ENCODE peak calls at places on chromosomes 4 and X, in four cellular contexts. D is dorsolateral prefrontal cortex, O is GM23338, C is astrocyte of the spinal cord. Q is an unnamed sample.

GRCh38 chr4:110196206-110196870 is 2.1 kb downstream of the ELOVL6 start:
- DNase-seq in D (peak), O (peak), C (peak), Q (peak)

GRCh38 chr4:151147000-151147399 is 47.6 kb downstream of the RPS3A start:
- DNase-seq in D (no peak), O (no peak), C (no peak), Q (peak)

GRCh38 chrX:112746812-112747630 is 67.3 kb upstream of the LHFPL1 start:
- DNase-seq in D (no peak), O (no peak), C (no peak), Q (no peak)

GRCh38 chrX:69293776-69294601 is 128.7 kb upstream of the PJA1 start:
- DNase-seq in D (no peak), O (no peak), C (no peak), Q (no peak)

GRCh38 chr4:145716200-145716599 is 36.3 kb downstream of the C4orf51 start:
- DNase-seq in D (no peak), O (no peak), C (peak), Q (peak)

GRCh38 chrX:30141966-30142365 is 73.4 kb upstream of the MAGEB2 start:
- DNase-seq in D (no peak), O (peak), C (peak), Q (no peak)

GRCh38 chrX:133335027-133335426 is 80.3 kb downstream of the GPC4 start:
- DNase-seq in D (no peak), O (peak), C (peak), Q (peak)

GRCh38 chr4:70915048-70915815 is 13.1 kb downstream of the MOB1B start:
- DNase-seq in D (no peak), O (no peak), C (peak), Q (peak)

GRCh38 chrX:53076671-53077070 is 5.5 kb upstream of the TSPYL2 start:
- DNase-seq in D (no peak), O (no peak), C (no peak), Q (no peak)

GRCh38 chr4:52606766-52607165 is 52.3 kb downstream of the USP46 start:
- DNase-seq in D (no peak), O (no peak), C (peak), Q (peak)

GRCh38 chr4:154119317-154119716 is 330.4 kb upstream of the SFRP2 start:
- DNase-seq in D (no peak), O (peak), C (no peak), Q (peak)

GRCh38 chrX:106619797-106620196 is 8.0 kb downstream of the RADX start:
- DNase-seq in D (no peak), O (peak), C (peak), Q (no peak)

GRCh38 chr4:119659576-119659975 is 31.0 kb upstream of the PDE5A start:
- DNase-seq in D (no peak), O (no peak), C (peak), Q (peak)

GRCh38 chr4:85932371-85933305 is 427.2 kb downstream of the MAPK10 start:
- DNase-seq in D (no peak), O (no peak), C (peak), Q (no peak)

GRCh38 chrX:117532339-117532738 is 584.3 kb downstream of the KLHL13 start:
- DNase-seq in D (no peak), O (no peak), C (no peak), Q (no peak)

GRCh38 chrX:54030329-54030728 is 13.9 kb downstream of the PHF8 start:
- DNase-seq in D (no peak), O (no peak), C (no peak), Q (no peak)

GRCh38 chr4:46698891-46699290 is 210.2 kb downstream of the COX7B2 start:
- DNase-seq in D (no peak), O (no peak), C (no peak), Q (no peak)

GRCh38 chrX:42119076-42119475 is 195.7 kb upstream of the CASK start:
- DNase-seq in D (no peak), O (no peak), C (peak), Q (peak)

GRCh38 chr4:143362392-143363046 is 25.8 kb downstream of the GAB1 start:
- DNase-seq in D (no peak), O (peak), C (no peak), Q (no peak)

GRCh38 chr4:48290146-48290772 is 20.6 kb upstream of the TEC start:
- DNase-seq in D (no peak), O (peak), C (no peak), Q (peak)

GRCh38 chr4:48481581-48481980 is 1.6 kb upstream of the SLC10A4 start:
- DNase-seq in D (no peak), O (no peak), C (no peak), Q (no peak)

GRCh38 chrX:54029543-54030143 is 14.6 kb downstream of the PHF8 start:
- DNase-seq in D (no peak), O (no peak), C (no peak), Q (no peak)

GRCh38 chr4:6233943-6234342 is 33.6 kb upstream of the JAKMIP1 start:
- DNase-seq in D (peak), O (no peak), C (no peak), Q (no peak)

GRCh38 chrX:153438522-153438921 is 7.3 kb downstream of the TREX2 start:
- DNase-seq in D (no peak), O (no peak), C (peak), Q (no peak)

GRCh38 chr4:179605196-179605595 is 2163.0 kb upstream of the AGA start:
- DNase-seq in D (no peak), O (no peak), C (peak), Q (peak)

GRCh38 chrX:13177921-13178320 is 133.5 kb upstream of the FAM9C start:
- DNase-seq in D (no peak), O (no peak), C (no peak), Q (no peak)

GRCh38 chr4:6873792-6874461 is 35.7 kb upstream of the TBC1D14 start:
- DNase-seq in D (peak), O (peak), C (peak), Q (peak)

GRCh38 chr4:139593091-139593564 is 37.1 kb upstream of the SETD7 start:
- DNase-seq in D (no peak), O (peak), C (peak), Q (peak)

DNA sequence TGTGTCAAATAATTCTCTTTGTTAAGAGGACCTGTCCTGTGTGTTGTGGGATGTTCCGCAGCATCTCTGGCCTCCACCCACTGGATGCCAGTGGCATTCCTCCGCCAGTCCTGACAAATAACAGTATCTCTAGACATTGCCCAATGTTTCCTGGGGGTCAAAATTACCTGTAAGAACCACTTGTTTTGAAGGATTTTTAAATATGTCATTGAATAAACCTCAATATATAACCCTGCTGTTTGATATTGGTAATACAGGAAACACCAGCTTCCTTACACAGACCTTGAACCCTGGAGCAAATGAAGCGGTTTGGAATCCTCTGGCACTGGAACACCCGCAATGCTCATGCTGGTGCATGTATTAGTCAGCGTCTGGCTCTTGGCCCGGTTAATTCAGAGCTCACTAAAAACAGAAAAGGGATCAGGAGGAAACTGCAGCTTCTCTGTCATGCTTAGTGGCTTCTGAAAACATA is 101.3 kb downstream of the TBL1X start:
- DNase-seq in D (peak), O (no peak), C (peak), Q (peak)
- H3K4me3 ChIP-seq in D (no peak), O (no peak), C (no peak), Q (no peak)

GRCh38 chr4:81606796-81607550 is 135.3 kb upstream of the RASGEF1B start:
- DNase-seq in D (no peak), O (no peak), C (peak), Q (peak)
- TF ChIP-seq CTCF in D (no peak), O (no peak), C (no peak), Q (no peak)

DNA sequence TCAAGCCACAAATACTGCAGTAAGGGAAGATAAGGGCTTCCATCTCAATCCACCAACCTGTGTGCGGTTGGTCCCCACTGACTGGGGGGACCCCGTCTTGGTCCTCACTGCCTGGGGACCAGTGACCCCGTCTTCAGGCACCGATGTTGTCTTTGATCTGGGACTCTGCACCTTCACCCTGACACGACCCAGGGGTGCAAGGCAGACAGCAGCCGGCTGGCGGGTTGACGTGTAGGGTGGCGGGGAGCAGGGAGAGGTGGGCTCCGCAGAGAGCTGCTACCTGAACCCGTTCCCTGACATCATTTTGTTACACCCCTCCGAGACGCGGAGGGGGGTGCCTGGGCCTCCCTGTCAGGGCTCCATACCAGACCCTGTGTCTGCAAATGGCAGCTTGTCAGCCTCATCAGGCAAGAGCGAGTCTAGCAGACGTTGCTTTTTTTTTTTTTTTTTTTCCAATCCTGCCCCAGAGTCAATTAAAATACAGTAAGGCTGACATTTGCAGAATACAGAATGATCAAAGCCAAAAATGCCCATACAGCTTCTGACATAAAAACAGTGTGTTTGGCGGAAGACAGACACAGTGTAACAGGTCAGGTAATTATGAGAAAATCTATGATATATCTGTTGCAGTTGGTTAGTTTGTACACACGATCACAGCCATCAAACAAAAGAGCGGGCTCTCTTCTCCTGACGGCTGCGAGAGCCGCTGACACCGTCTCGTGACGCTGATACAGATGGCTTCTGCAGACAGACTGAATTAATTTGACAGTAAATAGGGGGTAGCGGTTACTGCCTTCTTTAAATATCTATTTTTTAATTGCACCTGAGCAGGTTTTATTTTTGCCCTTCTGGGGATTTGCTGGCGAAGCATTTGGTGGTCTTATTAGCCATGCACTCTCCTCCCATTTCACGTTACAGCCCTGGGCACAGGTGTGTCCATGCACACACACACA is 118.6 kb downstream of the CRLF2 start:
- DNase-seq in D (peak), O (no peak), C (no peak), Q (no peak)
- H3K4me3 ChIP-seq in D (no peak), O (no peak), C (no peak), Q (no peak)

GRCh38 chr4:20474119-20474518 is 222.4 kb downstream of the SLIT2 start:
- DNase-seq in D (no peak), O (peak), C (peak), Q (no peak)
- TF ChIP-seq CTCF in D (no peak), O (no peak), C (no peak), Q (no peak)

GRCh38 chr4:62118558-62118957 is 918.4 kb downstream of the ADGRL3 start:
- DNase-seq in D (no peak), O (no peak), C (no peak), Q (no peak)
- H3K4me3 ChIP-seq in D (no peak), O (no peak), C (no peak), Q (no peak)

GRCh38 chrX:50402886-50403285 is 67.7 kb downstream of the DGKK start:
- DNase-seq in D (no peak), O (no peak), C (no peak), Q (no peak)

GRCh38 chrX:50403903-50404302 is 66.7 kb downstream of the DGKK start:
- DNase-seq in D (no peak), O (no peak), C (no peak), Q (no peak)

GRCh38 chrX:50407976-50408375 is 62.6 kb downstream of the DGKK start:
- DNase-seq in D (no peak), O (peak), C (no peak), Q (no peak)
- TF ChIP-seq CTCF in D (no peak), O (peak), C (no peak), Q (no peak)

GRCh38 chr4:42150653-42151567 is 1.5 kb downstream of the BEND4 start:
- DNase-seq in D (no peak), O (peak), C (no peak), Q (peak)
- H3K4me3 ChIP-seq in D (peak), O (peak), C (no peak), Q (no peak)

GRCh38 chrX:66022742-66023725 is 16.8 kb downstream of the VSIG4 start:
- DNase-seq in D (no peak), O (peak), C (no peak), Q (no peak)
- TF ChIP-seq CTCF in D (no peak), O (peak), C (no peak), Q (no peak)

GRCh38 chrX:71144651-71145050 is at the start of gene NLGN3:
- DNase-seq in D (peak), O (peak), C (no peak), Q (no peak)
- H3K4me3 ChIP-seq in D (peak), O (peak), C (peak), Q (peak)

DNA sequence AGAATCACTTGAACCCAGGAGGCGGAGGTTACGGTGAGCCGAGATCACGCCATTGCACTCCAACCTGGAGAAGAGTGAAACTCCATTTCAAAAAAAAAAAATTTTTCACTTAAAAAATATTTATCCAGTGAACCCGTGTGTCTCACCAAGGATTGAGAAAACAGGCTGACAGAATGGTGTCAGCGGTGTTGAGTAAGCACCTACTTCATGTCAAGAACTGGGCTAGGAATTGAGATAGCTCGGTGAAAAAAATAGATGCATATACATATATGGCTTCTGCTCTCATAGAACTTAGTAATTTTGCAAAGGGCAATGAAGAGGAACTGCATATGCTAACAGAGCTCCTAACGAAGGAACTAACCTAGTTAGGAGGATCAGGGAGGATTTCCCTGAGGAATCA is 297.3 kb downstream of the TENM3 start:
- DNase-seq in D (no peak), O (no peak), C (no peak), Q (no peak)
- TF ChIP-seq CTCF in D (no peak), O (no peak), C (no peak), Q (no peak)